ENCODE peak calls at places on chromosomes 16 and 17, in six cellular contexts. One of them, this sample, is unnamed.

GRCh38 chr17:36934759-36935630 is 2.3 kb upstream of the LHX1 start:
- DNase-seq in IMR-90: no peak
- DNase-seq in neuronal stem cell: no peak
- DNase-seq in H1: peak
- DNase-seq in mesenchymal stem cell: no peak
- DNase-seq in trophoblast cell: peak
- DNase-seq in this sample: peak

GRCh38 chr16:73956592-73957495 is 339.8 kb upstream of the PSMD7 start:
- DNase-seq in IMR-90: peak
- DNase-seq in neuronal stem cell: peak
- DNase-seq in H1: peak
- DNase-seq in mesenchymal stem cell: peak
- DNase-seq in trophoblast cell: peak
- DNase-seq in this sample: peak

GRCh38 chr17:74212913-74213791 is at the start of gene TTYH2:
- DNase-seq in IMR-90: peak
- DNase-seq in neuronal stem cell: peak
- DNase-seq in H1: peak
- DNase-seq in mesenchymal stem cell: peak
- DNase-seq in trophoblast cell: peak
- DNase-seq in this sample: peak

GRCh38 chr17:82525712-82526111 is 6.2 kb downstream of the FOXK2 start:
- DNase-seq in IMR-90: no peak
- DNase-seq in neuronal stem cell: no peak
- DNase-seq in H1: no peak
- DNase-seq in mesenchymal stem cell: no peak
- DNase-seq in trophoblast cell: no peak
- DNase-seq in this sample: no peak

GRCh38 chr16:72825912-72826621 is 221.9 kb downstream of the ZFHX3 start:
- DNase-seq in IMR-90: no peak
- DNase-seq in neuronal stem cell: no peak
- DNase-seq in H1: no peak
- DNase-seq in mesenchymal stem cell: no peak
- DNase-seq in trophoblast cell: no peak
- DNase-seq in this sample: no peak

GRCh38 chr17:61444831-61445230 is 7.4 kb upstream of the TBX4 start:
- DNase-seq in IMR-90: peak
- DNase-seq in neuronal stem cell: no peak
- DNase-seq in H1: no peak
- DNase-seq in mesenchymal stem cell: peak
- DNase-seq in trophoblast cell: no peak
- DNase-seq in this sample: no peak

GRCh38 chr17:63039899-63040602 is 74.0 kb downstream of the TANC2 start:
- DNase-seq in IMR-90: peak
- DNase-seq in neuronal stem cell: no peak
- DNase-seq in H1: no peak
- DNase-seq in mesenchymal stem cell: peak
- DNase-seq in trophoblast cell: no peak
- DNase-seq in this sample: no peak

GRCh38 chr16:1512774-1513173 is 19.6 kb downstream of the TELO2 start:
- DNase-seq in IMR-90: no peak
- DNase-seq in neuronal stem cell: no peak
- DNase-seq in H1: no peak
- DNase-seq in mesenchymal stem cell: no peak
- DNase-seq in trophoblast cell: no peak
- DNase-seq in this sample: no peak

GRCh38 chr17:41287050-41287449 is 11.6 kb downstream of the KRTAP9-7 start:
- DNase-seq in IMR-90: no peak
- DNase-seq in neuronal stem cell: no peak
- DNase-seq in H1: no peak
- DNase-seq in mesenchymal stem cell: no peak
- DNase-seq in trophoblast cell: no peak
- DNase-seq in this sample: no peak

DNA sequence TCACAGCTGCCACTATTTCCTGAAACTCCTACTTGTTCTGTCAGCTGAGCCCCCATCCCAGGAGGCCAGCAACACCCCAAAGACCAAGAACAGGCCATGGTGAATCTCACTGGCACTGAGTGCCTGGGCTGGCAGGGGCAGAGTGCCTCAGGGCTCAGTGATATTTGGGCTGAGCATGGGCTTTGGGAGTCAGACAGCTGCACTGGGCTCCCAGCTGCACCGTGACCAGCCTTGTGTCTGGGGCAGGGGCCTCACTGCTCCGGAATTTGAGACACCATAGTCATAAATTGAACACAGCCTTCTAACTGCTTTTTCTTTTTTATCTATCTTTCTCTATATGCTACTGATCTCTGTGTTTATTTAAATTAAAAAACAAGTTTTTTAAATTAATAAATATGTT is 1744.2 kb downstream of the TP53TG3F start:
- DNase-seq in IMR-90: no peak
- DNase-seq in neuronal stem cell: no peak
- DNase-seq in H1: no peak
- DNase-seq in mesenchymal stem cell: no peak
- DNase-seq in trophoblast cell: no peak
- DNase-seq in this sample: no peak
- H3K14ac ChIP-seq in IMR-90: no peak
- H3K14ac ChIP-seq in neuronal stem cell: no peak
- H3K14ac ChIP-seq in H1: no peak
- H3K14ac ChIP-seq in mesenchymal stem cell: no peak
- H3K14ac ChIP-seq in trophoblast cell: no peak
- H3K14ac ChIP-seq in this sample: no peak

DNA sequence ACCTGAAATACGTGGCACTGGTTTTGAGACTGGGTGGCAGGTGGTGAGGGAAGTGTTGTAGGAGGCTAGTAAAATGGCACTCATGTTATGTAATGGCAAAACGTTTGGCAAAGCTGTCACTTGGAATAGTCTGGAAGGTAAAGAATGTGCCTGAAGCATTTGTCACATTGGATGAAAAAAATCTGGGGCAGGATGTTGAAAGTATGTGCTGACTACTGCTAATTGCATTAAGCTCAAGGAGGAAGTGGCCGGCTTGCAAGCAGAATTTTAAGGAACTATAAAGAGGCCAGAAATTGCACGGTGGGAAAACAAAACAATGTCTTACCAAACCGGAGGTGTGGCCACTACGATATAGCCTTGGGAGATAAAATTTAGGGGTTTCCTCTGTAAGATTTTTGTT is 26.6 kb upstream of the NLRP1 start:
- DNase-seq in IMR-90: no peak
- DNase-seq in neuronal stem cell: no peak
- DNase-seq in H1: no peak
- DNase-seq in mesenchymal stem cell: no peak
- DNase-seq in trophoblast cell: peak
- DNase-seq in this sample: no peak
- H3K14ac ChIP-seq in IMR-90: no peak
- H3K14ac ChIP-seq in neuronal stem cell: no peak
- H3K14ac ChIP-seq in H1: no peak
- H3K14ac ChIP-seq in mesenchymal stem cell: no peak
- H3K14ac ChIP-seq in trophoblast cell: no peak
- H3K14ac ChIP-seq in this sample: no peak

GRCh38 chr16:75004460-75004859 is 5.6 kb downstream of the ZNRF1 start:
- DNase-seq in IMR-90: no peak
- DNase-seq in neuronal stem cell: no peak
- DNase-seq in H1: no peak
- DNase-seq in mesenchymal stem cell: no peak
- DNase-seq in trophoblast cell: no peak
- DNase-seq in this sample: no peak
- H3K14ac ChIP-seq in IMR-90: no peak
- H3K14ac ChIP-seq in neuronal stem cell: no peak
- H3K14ac ChIP-seq in H1: no peak
- H3K14ac ChIP-seq in mesenchymal stem cell: no peak
- H3K14ac ChIP-seq in trophoblast cell: no peak
- H3K14ac ChIP-seq in this sample: no peak

DNA sequence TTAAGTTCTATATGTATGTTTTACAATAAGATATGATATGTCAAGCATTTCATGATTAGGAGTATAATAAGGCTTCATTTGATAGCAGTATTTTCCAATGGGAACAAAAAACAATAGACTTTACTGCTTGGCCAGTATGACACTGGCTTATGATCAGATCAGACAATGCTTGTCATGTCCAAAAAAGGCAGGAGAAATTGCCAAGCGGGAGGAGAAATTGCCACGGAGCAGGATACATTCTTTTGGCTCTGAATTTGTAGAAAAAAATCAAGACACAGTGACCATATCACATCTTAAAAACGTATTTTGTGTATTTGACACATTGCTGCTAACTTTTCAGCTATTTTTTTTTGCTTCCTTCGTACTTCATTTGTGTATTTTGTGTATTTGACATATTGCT is 404.1 kb downstream of the CNTNAP4 start:
- DNase-seq in IMR-90: no peak
- DNase-seq in neuronal stem cell: no peak
- DNase-seq in H1: no peak
- DNase-seq in mesenchymal stem cell: no peak
- DNase-seq in trophoblast cell: no peak
- DNase-seq in this sample: no peak
- H3K14ac ChIP-seq in IMR-90: no peak
- H3K14ac ChIP-seq in neuronal stem cell: no peak
- H3K14ac ChIP-seq in H1: no peak
- H3K14ac ChIP-seq in mesenchymal stem cell: no peak
- H3K14ac ChIP-seq in trophoblast cell: no peak
- H3K14ac ChIP-seq in this sample: no peak

This sample was measured in H9.